ENCODE peak calls at places on chromosome 17, in nine cellular contexts. One of them, this sample, is unnamed.

GRCh38 chr17:6597727-6598126 is 41.4 kb upstream of the PITPNM3 start:
- DNase-seq in HT1080: no peak
- DNase-seq in nucleus accumbens: no peak
- DNase-seq in nephron progenitor cell: no peak
- DNase-seq in GOT3: no peak
- DNase-seq in AG08396: no peak
- DNase-seq in activated naive CD4-positive, alpha-beta T cell: no peak
- DNase-seq in A172: no peak
- DNase-seq in GM13977: no peak
- DNase-seq in this sample: no peak

GRCh38 chr17:58786586-58787295 is 31.1 kb downstream of the PPM1E start:
- DNase-seq in activated naive CD4-positive, alpha-beta T cell: no peak
- DNase-seq in nephron progenitor cell: no peak
- DNase-seq in nucleus accumbens: no peak
- DNase-seq in GM13977: no peak
- DNase-seq in A172: peak; percentile 70
- DNase-seq in GOT3: no peak
- DNase-seq in AG08396: peak; percentile 13
- DNase-seq in HT1080: peak; percentile 27
- DNase-seq in this sample: peak; percentile 34

GRCh38 chr17:63445571-63446217 is 412 bp downstream of the CYB561 start:
- DNase-seq in activated naive CD4-positive, alpha-beta T cell: peak; percentile 39
- DNase-seq in AG08396: peak; percentile 89
- DNase-seq in nucleus accumbens: no peak
- DNase-seq in nephron progenitor cell: peak; percentile 57
- DNase-seq in GOT3: peak; percentile 45
- DNase-seq in A172: no peak
- DNase-seq in GM13977: peak; percentile 78
- DNase-seq in HT1080: no peak
- DNase-seq in this sample: peak; percentile 68

GRCh38 chr17:55175788-55176425 is 88.9 kb upstream of the HLF start:
- DNase-seq in AG08396: no peak
- DNase-seq in HT1080: no peak
- DNase-seq in GM13977: no peak
- DNase-seq in A172: no peak
- DNase-seq in GOT3: no peak
- DNase-seq in activated naive CD4-positive, alpha-beta T cell: no peak
- DNase-seq in nucleus accumbens: no peak
- DNase-seq in nephron progenitor cell: no peak
- DNase-seq in this sample: no peak

GRCh38 chr17:13544755-13545154 is 57.0 kb downstream of the HS3ST3A1 start:
- DNase-seq in A172: no peak
- DNase-seq in activated naive CD4-positive, alpha-beta T cell: no peak
- DNase-seq in HT1080: no peak
- DNase-seq in GOT3: no peak
- DNase-seq in AG08396: no peak
- DNase-seq in nephron progenitor cell: no peak
- DNase-seq in GM13977: no peak
- DNase-seq in nucleus accumbens: no peak
- DNase-seq in this sample: no peak

GRCh38 chr17:30296499-30297038 is 4.8 kb upstream of the BLMH start:
- DNase-seq in HT1080: peak; percentile 43
- DNase-seq in activated naive CD4-positive, alpha-beta T cell: no peak
- DNase-seq in nucleus accumbens: no peak
- DNase-seq in A172: peak; percentile 49
- DNase-seq in GM13977: no peak
- DNase-seq in nephron progenitor cell: no peak
- DNase-seq in AG08396: no peak
- DNase-seq in GOT3: no peak
- DNase-seq in this sample: no peak

GRCh38 chr17:44982113-44982702 is 14.1 kb upstream of the C1QL1 start:
- DNase-seq in GOT3: no peak
- DNase-seq in AG08396: no peak
- DNase-seq in nephron progenitor cell: no peak
- DNase-seq in GM13977: no peak
- DNase-seq in nucleus accumbens: no peak
- DNase-seq in activated naive CD4-positive, alpha-beta T cell: no peak
- DNase-seq in A172: no peak
- DNase-seq in HT1080: no peak
- DNase-seq in this sample: no peak

GRCh38 chr17:42521666-42522262 is 14.3 kb upstream of the NAGLU start:
- DNase-seq in activated naive CD4-positive, alpha-beta T cell: no peak
- DNase-seq in A172: no peak
- DNase-seq in HT1080: no peak
- DNase-seq in AG08396: no peak
- DNase-seq in GM13977: no peak
- DNase-seq in nephron progenitor cell: no peak
- DNase-seq in nucleus accumbens: no peak
- DNase-seq in GOT3: no peak
- DNase-seq in this sample: no peak

GRCh38 chr17:67018429-67019125 is 25.8 kb upstream of the CACNG1 start:
- DNase-seq in nephron progenitor cell: no peak
- DNase-seq in GM13977: no peak
- DNase-seq in nucleus accumbens: no peak
- DNase-seq in A172: no peak
- DNase-seq in GOT3: no peak
- DNase-seq in AG08396: no peak
- DNase-seq in HT1080: no peak
- DNase-seq in activated naive CD4-positive, alpha-beta T cell: no peak
- DNase-seq in this sample: no peak

GRCh38 chr17:38815576-38816193 is 9.4 kb downstream of the CWC25 start:
- DNase-seq in nephron progenitor cell: no peak
- DNase-seq in nucleus accumbens: no peak
- DNase-seq in activated naive CD4-positive, alpha-beta T cell: no peak
- DNase-seq in HT1080: peak; percentile 24
- DNase-seq in A172: peak; percentile 60
- DNase-seq in GM13977: no peak
- DNase-seq in AG08396: peak; percentile 42
- DNase-seq in GOT3: no peak
- DNase-seq in this sample: peak; percentile 46

GRCh38 chr17:63686138-63686685 is 13.7 kb downstream of the LIMD2 start:
- DNase-seq in nucleus accumbens: no peak
- DNase-seq in AG08396: no peak
- DNase-seq in GM13977: no peak
- DNase-seq in GOT3: no peak
- DNase-seq in A172: no peak
- DNase-seq in activated naive CD4-positive, alpha-beta T cell: no peak
- DNase-seq in nephron progenitor cell: no peak
- DNase-seq in HT1080: no peak
- DNase-seq in this sample: no peak

GRCh38 chr17:75077490-75078096 is 10.2 kb upstream of the SLC16A5 start:
- DNase-seq in HT1080: no peak
- DNase-seq in nephron progenitor cell: no peak
- DNase-seq in nucleus accumbens: peak; percentile 51
- DNase-seq in A172: no peak
- DNase-seq in GOT3: no peak
- DNase-seq in AG08396: peak; percentile 73
- DNase-seq in activated naive CD4-positive, alpha-beta T cell: peak; percentile 27
- DNase-seq in GM13977: peak; percentile 83
- DNase-seq in this sample: no peak

GRCh38 chr17:29162082-29162908 is 17.9 kb downstream of the MYO18A start:
- DNase-seq in nucleus accumbens: no peak
- DNase-seq in HT1080: no peak
- DNase-seq in AG08396: no peak
- DNase-seq in A172: no peak
- DNase-seq in GOT3: no peak
- DNase-seq in GM13977: no peak
- DNase-seq in activated naive CD4-positive, alpha-beta T cell: no peak
- DNase-seq in nephron progenitor cell: no peak
- DNase-seq in this sample: no peak

GRCh38 chr17:38958756-38959155 is 8.4 kb downstream of the FBXO47 start:
- DNase-seq in AG08396: no peak
- DNase-seq in nephron progenitor cell: no peak
- DNase-seq in GOT3: no peak
- DNase-seq in activated naive CD4-positive, alpha-beta T cell: no peak
- DNase-seq in nucleus accumbens: no peak
- DNase-seq in A172: peak; percentile 14
- DNase-seq in HT1080: no peak
- DNase-seq in GM13977: no peak
- DNase-seq in this sample: no peak

GRCh38 chr17:13002761-13003453 is 14.9 kb downstream of the ELAC2 start:
- DNase-seq in GOT3: no peak
- DNase-seq in AG08396: peak; percentile 78
- DNase-seq in nucleus accumbens: peak; percentile 80
- DNase-seq in GM13977: peak; percentile 57
- DNase-seq in activated naive CD4-positive, alpha-beta T cell: peak; percentile 21
- DNase-seq in nephron progenitor cell: peak; percentile 86
- DNase-seq in A172: peak; percentile 68
- DNase-seq in HT1080: peak; percentile 56
- DNase-seq in this sample: peak; percentile 44

GRCh38 chr17:49252148-49252682 is 21.6 kb upstream of the PHOSPHO1 start:
- DNase-seq in GOT3: no peak
- DNase-seq in activated naive CD4-positive, alpha-beta T cell: no peak
- DNase-seq in GM13977: no peak
- DNase-seq in HT1080: peak; percentile 29
- DNase-seq in nucleus accumbens: no peak
- DNase-seq in nephron progenitor cell: no peak
- DNase-seq in A172: peak; percentile 47
- DNase-seq in AG08396: no peak
- DNase-seq in this sample: peak; percentile 12

GRCh38 chr17:44959821-44960523 is 8.1 kb downstream of the C1QL1 start:
- DNase-seq in HT1080: no peak
- DNase-seq in nucleus accumbens: no peak
- DNase-seq in GOT3: no peak
- DNase-seq in GM13977: no peak
- DNase-seq in AG08396: no peak
- DNase-seq in A172: no peak
- DNase-seq in activated naive CD4-positive, alpha-beta T cell: no peak
- DNase-seq in nephron progenitor cell: no peak
- DNase-seq in this sample: no peak

GRCh38 chr17:19000531-19001011 is 4.0 kb downstream of the FAM83G start:
- DNase-seq in HT1080: peak; percentile 24
- DNase-seq in GOT3: no peak
- DNase-seq in AG08396: no peak
- DNase-seq in GM13977: no peak
- DNase-seq in nephron progenitor cell: no peak
- DNase-seq in activated naive CD4-positive, alpha-beta T cell: no peak
- DNase-seq in A172: peak; percentile 89
- DNase-seq in nucleus accumbens: no peak
- DNase-seq in this sample: peak; percentile 82

GRCh38 chr17:4492762-4493561 is 5.7 kb upstream of the SPNS2 start:
- DNase-seq in GOT3: no peak
- DNase-seq in HT1080: peak; percentile 40
- DNase-seq in AG08396: no peak
- DNase-seq in A172: peak; percentile 73
- DNase-seq in nucleus accumbens: peak; percentile 75
- DNase-seq in nephron progenitor cell: peak; percentile 97
- DNase-seq in activated naive CD4-positive, alpha-beta T cell: no peak
- DNase-seq in GM13977: no peak
- DNase-seq in this sample: peak; percentile 32

GRCh38 chr17:80869476-80869875 is 122.2 kb upstream of the CHMP6 start:
- DNase-seq in GOT3: no peak
- DNase-seq in activated naive CD4-positive, alpha-beta T cell: no peak
- DNase-seq in GM13977: no peak
- DNase-seq in HT1080: no peak
- DNase-seq in nephron progenitor cell: no peak
- DNase-seq in nucleus accumbens: no peak
- DNase-seq in A172: no peak
- DNase-seq in AG08396: no peak
- DNase-seq in this sample: no peak

GRCh38 chr17:19021622-19022083 is 17.1 kb upstream of the FAM83G start:
- DNase-seq in HT1080: no peak
- DNase-seq in GM13977: no peak
- DNase-seq in AG08396: no peak
- DNase-seq in nephron progenitor cell: peak; percentile 44
- DNase-seq in activated naive CD4-positive, alpha-beta T cell: no peak
- DNase-seq in GOT3: no peak
- DNase-seq in A172: no peak
- DNase-seq in nucleus accumbens: no peak
- DNase-seq in this sample: no peak

GRCh38 chr17:76537578-76538280 is at the start of gene CYGB:
- DNase-seq in GOT3: no peak
- DNase-seq in HT1080: no peak
- DNase-seq in GM13977: no peak
- DNase-seq in AG08396: no peak
- DNase-seq in nephron progenitor cell: peak; percentile 65
- DNase-seq in activated naive CD4-positive, alpha-beta T cell: no peak
- DNase-seq in nucleus accumbens: no peak
- DNase-seq in A172: no peak
- DNase-seq in this sample: no peak

GRCh38 chr17:77770331-77771105 is 188.0 kb upstream of the TNRC6C start:
- DNase-seq in GM13977: no peak
- DNase-seq in HT1080: peak; percentile 57
- DNase-seq in AG08396: no peak
- DNase-seq in A172: peak; percentile 76
- DNase-seq in nephron progenitor cell: no peak
- DNase-seq in nucleus accumbens: no peak
- DNase-seq in activated naive CD4-positive, alpha-beta T cell: no peak
- DNase-seq in GOT3: peak; percentile 16
- DNase-seq in this sample: peak; percentile 4